ENCODE peak calls at places on chromosomes 7 and 10, in five cellular contexts. C is HepG2, S is HCT116, F is spleen, R is GM12892. I is an unnamed sample.

GRCh38 chr10:485776-486572 is 203.5 kb downstream of the DIP2C start:
- DNase-seq in F (peak; percentile 40), R (no peak), C (no peak), S (no peak), I (peak; percentile 35)

GRCh38 chr10:101018600-101019439 is 12.1 kb downstream of the PDZD7 start:
- DNase-seq in F (peak; percentile 86), R (peak; percentile 71), S (peak; percentile 72), C (peak; percentile 72), I (peak; percentile 97)

GRCh38 chr7:127943541-127944521 is 87.4 kb downstream of the LRRC4 start:
- DNase-seq in F (no peak), S (no peak), R (no peak), C (no peak), I (no peak)

GRCh38 chr7:151598045-151598444 is 78.3 kb upstream of the RHEB start:
- DNase-seq in S (peak; percentile 48), F (no peak), C (peak; percentile 29), R (no peak), I (no peak)

GRCh38 chr10:122499491-122499941 is 38.2 kb downstream of the HTRA1 start:
- DNase-seq in F (peak; percentile 47), C (no peak), R (no peak), S (no peak), I (no peak)

GRCh38 chr7:158506626-158507025 is 81.0 kb downstream of the PTPRN2 start:
- DNase-seq in C (no peak), S (no peak), F (no peak), R (no peak), I (no peak)

GRCh38 chr7:1357601-1358271 is 101.5 kb downstream of the MICALL2 start:
- DNase-seq in C (no peak), S (no peak), R (no peak), F (peak; percentile 54), I (no peak)

GRCh38 chr7:127974611-127975010 is 56.6 kb downstream of the LRRC4 start:
- DNase-seq in S (no peak), C (no peak), F (no peak), R (no peak), I (no peak)

GRCh38 chr10:98172073-98172472 is 37.6 kb downstream of the R3HCC1L start:
- DNase-seq in S (no peak), F (no peak), R (no peak), C (no peak), I (no peak)

GRCh38 chr10:32379314-32379949 is 32.5 kb upstream of the EPC1 start:
- DNase-seq in S (peak; percentile 62), C (peak; percentile 43), R (no peak), F (no peak), I (no peak)

GRCh38 chr10:3805227-3805790 is 20.3 kb upstream of the KLF6 start:
- DNase-seq in R (no peak), F (no peak), C (no peak), S (peak; percentile 56), I (no peak)

GRCh38 chr10:24579911-24580310 is 143.8 kb downstream of the ARHGAP21 start:
- DNase-seq in C (no peak), R (no peak), F (no peak), S (no peak), I (no peak)
- TF ChIP-seq POLR2AphosphoS5 in C (no peak), R (no peak), F (no peak), S (no peak), I (no peak)

GRCh38 chr7:136859798-136860197 is 8.7 kb upstream of the CHRM2 start:
- DNase-seq in C (no peak), S (no peak), R (no peak), F (no peak), I (no peak)
- TF ChIP-seq POLR2AphosphoS5 in C (no peak), S (no peak), R (no peak), F (no peak), I (no peak)

DNA sequence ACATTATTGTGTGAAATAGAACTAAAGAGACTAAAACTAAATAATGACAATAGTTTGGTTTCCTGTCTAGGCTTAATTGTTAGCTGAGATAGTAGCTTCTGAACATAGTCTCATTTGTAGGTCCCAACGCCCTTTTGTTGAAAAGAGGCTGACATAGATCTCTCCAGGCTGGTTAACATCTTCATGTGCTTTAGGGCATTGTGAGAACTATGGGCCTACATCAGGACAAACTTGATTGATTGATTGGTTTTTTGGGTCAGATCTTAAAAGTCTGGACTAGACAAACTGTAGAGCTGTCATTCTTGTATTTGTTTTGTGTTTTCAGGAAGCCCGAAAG is 869 bp downstream of the CHCHD1 start:
- DNase-seq in F (no peak), R (no peak), S (no peak), C (no peak), I (no peak)
- TF ChIP-seq POLR2AphosphoS5 in F (no peak), R (no peak), S (no peak), C (no peak), I (no peak)

DNA sequence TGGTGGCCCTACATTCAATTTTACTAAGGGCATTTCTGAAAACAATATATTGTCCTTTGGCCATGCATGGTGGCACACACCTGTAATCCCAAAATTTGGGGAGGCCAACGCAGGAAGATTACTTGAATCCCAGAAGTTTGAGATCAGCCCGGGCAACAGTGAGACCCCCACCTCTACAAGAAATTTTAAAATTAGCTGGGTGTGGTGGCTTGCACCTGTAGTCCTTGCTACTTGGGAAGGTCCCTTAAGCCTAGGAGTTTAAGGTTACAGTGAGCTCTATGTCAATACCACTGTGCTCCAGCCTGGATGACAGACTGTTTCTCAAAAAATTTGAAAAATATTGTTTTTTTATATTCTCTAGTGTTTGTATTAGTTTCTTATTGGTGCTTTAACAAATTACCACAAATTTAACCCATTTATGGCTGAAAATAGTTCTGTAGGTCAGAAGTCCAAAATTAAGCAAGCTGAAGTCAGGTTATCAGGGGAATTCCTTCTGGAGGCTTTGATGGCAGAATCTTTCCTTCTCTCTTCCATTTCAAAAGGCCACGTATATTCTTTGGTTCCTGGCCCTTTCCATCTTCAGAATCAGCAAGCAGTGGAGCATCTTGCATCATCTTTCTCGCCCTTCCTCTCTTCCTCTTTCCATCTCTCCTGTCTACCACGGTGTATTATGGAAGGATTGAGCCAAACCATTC is 12.4 kb downstream of the CBX3 start:
- DNase-seq in F (no peak), R (no peak), C (no peak), S (no peak), I (no peak)
- TF ChIP-seq POLR2AphosphoS5 in F (no peak), R (peak; percentile 18), C (no peak), S (no peak), I (peak; percentile 61)

GRCh38 chr7:73966941-73967831 is 60.8 kb upstream of the ELN start:
- DNase-seq in C (no peak), R (no peak), S (no peak), F (peak; percentile 40), I (no peak)

GRCh38 chr7:73966062-73966940 is 61.7 kb upstream of the ELN start:
- DNase-seq in C (no peak), S (no peak), R (no peak), F (peak; percentile 54), I (no peak)

GRCh38 chr7:73967832-73968295 is 60.1 kb upstream of the ELN start:
- DNase-seq in R (no peak), F (peak; percentile 41), C (no peak), S (no peak), I (no peak)

GRCh38 chr7:73969991-73970390 is 58.0 kb upstream of the ELN start:
- DNase-seq in C (no peak), R (no peak), F (peak; percentile 12), S (no peak), I (no peak)

GRCh38 chr7:73968511-73968910 is 59.5 kb upstream of the ELN start:
- DNase-seq in S (no peak), R (no peak), F (no peak), C (no peak), I (no peak)
- TF ChIP-seq POLR2AphosphoS5 in S (no peak), R (no peak), F (no peak), C (no peak), I (no peak)

DNA sequence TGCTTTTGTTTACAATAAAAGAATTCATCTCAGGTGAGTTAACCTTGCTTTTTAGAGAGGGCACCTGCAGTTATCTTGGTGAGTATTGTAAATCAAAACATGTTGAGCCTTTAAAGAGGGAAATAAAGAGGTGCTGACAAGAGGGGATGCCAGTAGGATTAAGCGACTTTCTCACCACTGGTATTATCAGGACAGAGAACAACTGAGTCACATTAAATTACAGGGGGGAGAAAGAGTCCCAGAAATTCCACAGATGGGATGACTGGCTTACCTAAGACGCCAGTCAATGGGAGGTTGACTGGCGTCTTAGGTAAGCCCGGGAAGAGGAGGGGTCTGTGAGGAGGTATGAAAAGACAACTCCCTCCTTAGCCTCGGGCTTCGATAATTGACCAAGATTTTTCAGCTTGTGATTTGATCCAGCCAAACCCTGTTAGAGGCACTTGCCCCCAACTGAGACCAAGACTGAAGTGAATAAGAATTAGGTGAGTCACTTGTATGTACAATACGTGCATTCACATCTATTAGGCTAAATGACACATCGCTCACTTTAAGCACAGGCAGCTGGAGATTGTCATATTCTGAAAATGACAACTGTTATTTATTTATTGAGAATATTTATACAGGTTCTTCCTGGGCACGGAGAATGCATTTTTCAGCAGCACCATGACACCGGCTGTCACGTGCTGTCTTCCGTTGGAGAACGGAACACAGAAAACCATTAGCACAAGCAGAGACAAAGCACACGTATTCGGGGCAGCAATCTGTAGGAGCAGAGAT is 117.6 kb downstream of the SEM1 start:
- DNase-seq in F (no peak), R (no peak), S (no peak), C (no peak), I (peak; percentile 41)
- TF ChIP-seq POLR2AphosphoS5 in F (no peak), R (no peak), S (no peak), C (no peak), I (no peak)

GRCh38 chr10:93461124-93461806 is 20.9 kb downstream of the MYOF start:
- DNase-seq in S (no peak), R (no peak), C (no peak), F (no peak), I (no peak)
- TF ChIP-seq POLR2AphosphoS5 in S (no peak), R (no peak), C (no peak), F (no peak), I (no peak)

DNA sequence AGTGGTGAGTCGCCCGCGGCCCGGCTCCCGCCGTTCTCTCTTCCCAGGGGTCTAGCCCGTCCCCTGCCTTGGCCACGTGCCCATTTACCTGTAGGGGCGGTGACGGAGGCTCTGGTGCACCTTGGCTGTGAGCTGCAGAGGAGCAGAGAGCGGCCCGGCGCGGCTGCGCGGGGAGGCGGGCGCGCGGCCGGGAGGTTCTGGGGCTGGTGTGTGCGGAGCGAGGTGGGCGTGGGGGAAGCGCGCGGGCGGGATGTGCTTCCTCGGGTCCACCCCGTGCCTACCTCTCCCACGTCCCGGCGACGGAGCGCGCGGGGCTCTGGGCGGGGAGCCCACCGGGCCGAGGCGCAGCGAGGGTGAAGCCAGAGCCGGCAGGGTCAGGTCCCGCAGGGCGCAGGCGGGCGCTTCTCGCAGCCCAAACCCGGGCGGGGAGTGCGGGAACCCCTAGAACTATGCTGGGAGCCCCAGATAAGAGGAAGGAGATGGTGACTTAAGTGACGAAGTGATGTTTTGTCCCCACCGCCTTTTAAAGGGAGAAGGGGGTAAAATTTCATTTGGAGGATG is 430 bp downstream of the UPP1 start:
- DNase-seq in C (no peak), S (no peak), R (peak; percentile 27), F (no peak), I (no peak)
- TF ChIP-seq POLR2AphosphoS5 in C (no peak), S (no peak), R (no peak), F (peak; percentile 51), I (no peak)

DNA sequence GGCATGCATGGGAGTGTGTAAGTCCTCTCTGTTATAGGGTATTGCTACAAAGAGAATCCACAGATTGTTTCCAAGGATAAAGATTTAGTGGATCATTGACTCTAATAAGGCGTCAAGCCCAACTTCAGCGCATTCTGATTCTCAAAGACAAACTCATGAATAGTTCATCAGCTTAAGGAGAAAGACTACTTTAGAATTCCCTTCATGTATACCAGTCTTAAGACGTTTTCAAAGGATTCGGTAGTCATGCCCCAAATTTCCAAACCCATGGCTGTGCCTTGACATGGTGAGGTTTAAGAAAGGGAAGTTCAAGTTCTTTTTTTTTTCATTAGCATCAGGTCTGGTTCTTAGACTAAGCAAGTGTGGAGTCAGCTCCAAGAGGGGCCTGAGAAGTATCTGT is 46.6 kb upstream of the ABLIM1 start:
- DNase-seq in S (no peak), C (no peak), R (no peak), F (no peak), I (no peak)
- TF ChIP-seq POLR2AphosphoS5 in S (no peak), C (no peak), R (no peak), F (no peak), I (no peak)

I was measured in H1.